ENCODE peak calls at places on chromosomes 13 and 19, in eight cellular contexts. Y, B, S, F, I, V, X and R are unnamed samples. For H3K4me1, the result is how much of the 10 kb centered on the place peaks cover.

GRCh38 chr19:3788991-3789778 is 3.0 kb upstream of the MATK start:
- DNase-seq in Y (no peak), B (no peak), S (no peak), F (no peak), I (no peak), V (no peak), X (no peak), R (no peak)

GRCh38 chr13:61010358-61010757 is 405.3 kb downstream of the PCDH20 start:
- DNase-seq in Y (no peak), B (no peak), S (no peak), F (no peak), I (no peak), V (no peak), X (no peak), R (no peak)

GRCh38 chr13:109256866-109257760 is 529.3 kb downstream of the IRS2 start:
- DNase-seq in Y (peak), B (no peak), S (no peak), F (peak), I (no peak), V (peak), X (no peak), R (peak)

GRCh38 chr13:96851856-96852255 is 142.4 kb downstream of the OXGR1 start:
- DNase-seq in Y (peak), B (no peak), S (peak), F (no peak), I (no peak), V (no peak), X (no peak), R (no peak)

GRCh38 chr19:31301306-31301980 is 47.8 kb downstream of the TSHZ3 start:
- DNase-seq in Y (no peak), B (no peak), S (no peak), F (no peak), I (no peak), V (no peak), X (no peak), R (no peak)

GRCh38 chr13:97849305-97849704 is 104.2 kb upstream of the IPO5 start:
- DNase-seq in Y (peak), B (peak), S (peak), F (peak), I (no peak), V (peak), X (no peak), R (peak)

GRCh38 chr13:44876782-44877324 is 112.4 kb downstream of the NUFIP1 start:
- DNase-seq in Y (peak), B (no peak), S (peak), F (no peak), I (no peak), V (no peak), X (no peak), R (no peak)

GRCh38 chr19:47247308-47247990 is 8.9 kb upstream of the CCDC9 start:
- DNase-seq in Y (peak), B (peak), S (peak), F (peak), I (no peak), V (peak), X (peak), R (peak)

GRCh38 chr19:3075605-3076431 is 13.5 kb upstream of the TLE5 start:
- DNase-seq in Y (peak), B (peak), S (peak), F (no peak), I (no peak), V (peak), X (peak), R (peak)

GRCh38 chr13:110957181-110957884 is 42.5 kb upstream of the ANKRD10 start:
- DNase-seq in Y (peak), B (peak), S (no peak), F (peak), I (no peak), V (no peak), X (no peak), R (no peak)

GRCh38 chr13:92221916-92222315 is 823.5 kb downstream of the GPC5 start:
- DNase-seq in Y (no peak), B (no peak), S (peak), F (no peak), I (no peak), V (peak), X (no peak), R (no peak)

GRCh38 chr19:19997656-19998268 is 41.5 kb downstream of the ZNF682 start:
- DNase-seq in Y (peak), B (peak), S (peak), F (no peak), I (no peak), V (no peak), X (peak), R (peak)

GRCh38 chr13:45004096-45004495 is 14.8 kb downstream of the GPALPP1 start:
- DNase-seq in Y (no peak), B (no peak), S (no peak), F (no peak), I (no peak), V (no peak), X (no peak), R (no peak)

GRCh38 chr19:5961969-5962945 is 15.7 kb downstream of the RANBP3 start:
- DNase-seq in Y (no peak), B (peak), S (no peak), F (peak), I (no peak), V (peak), X (peak), R (peak)

GRCh38 chr13:102127153-102127552 is 274.7 kb downstream of the FGF14 start:
- DNase-seq in Y (no peak), B (no peak), S (no peak), F (no peak), I (no peak), V (no peak), X (no peak), R (no peak)

GRCh38 chr19:42132851-42133528 is 744 bp upstream of the POU2F2 start:
- DNase-seq in Y (peak), B (peak), S (peak), F (no peak), I (no peak), V (peak), X (peak), R (peak)

GRCh38 chr19:51346742-51347141 is 4.8 kb upstream of the VSIG10L start:
- DNase-seq in Y (no peak), B (no peak), S (no peak), F (no peak), I (no peak), V (no peak), X (no peak), R (no peak)

GRCh38 chr19:19075126-19075525 is 11.3 kb downstream of the SLC25A42 start:
- DNase-seq in Y (no peak), B (no peak), S (no peak), F (no peak), I (no peak), V (no peak), X (no peak), R (no peak)

GRCh38 chr13:98778749-98779148 is 26.3 kb upstream of the SLC15A1 start:
- DNase-seq in Y (no peak), B (no peak), S (no peak), F (no peak), I (no peak), V (no peak), X (no peak), R (no peak)

GRCh38 chr13:75365724-75366173 is 116.2 kb downstream of the TBC1D4 start:
- DNase-seq in Y (peak), B (no peak), S (no peak), F (peak), I (no peak), V (no peak), X (no peak), R (no peak)

GRCh38 chr19:48720251-48720612 is 707 bp upstream of the MAMSTR start:
- DNase-seq in Y (no peak), B (no peak), S (no peak), F (no peak), I (no peak), V (no peak), X (no peak), R (no peak)

GRCh38 chr13:26599403-26599802 is 41.9 kb downstream of the WASF3 start:
- DNase-seq in Y (no peak), B (no peak), S (no peak), F (no peak), I (no peak), V (no peak), X (no peak), R (no peak)

GRCh38 chr13:32426981-32427851 is 714 bp downstream of the N4BP2L1 start:
- DNase-seq in Y (peak), B (peak), S (peak), F (peak), I (no peak), V (peak), X (peak), R (peak)

GRCh38 chr19:56159009-56159501 is 16.8 kb upstream of the GALP start:
- DNase-seq in Y (no peak), B (no peak), S (no peak), F (no peak), I (no peak), V (no peak), X (no peak), R (no peak)

GRCh38 chr13:82323101-82323500 is 1559.2 kb downstream of the SLITRK1 start:
- DNase-seq in Y (no peak), B (no peak), S (no peak), F (no peak), I (no peak), V (no peak), X (no peak), R (no peak)

GRCh38 chr13:30615851-30616311 is 1.8 kb upstream of the USPL1 start:
- DNase-seq in Y (no peak), B (no peak), S (no peak), F (peak), I (no peak), V (peak), X (no peak), R (peak)

GRCh38 chr19:13062317-13062716 is 40.3 kb downstream of the LYL1 start:
- DNase-seq in Y (no peak), B (no peak), S (no peak), F (no peak), I (no peak), V (no peak), X (no peak), R (no peak)

GRCh38 chr13:42971670-42972355 is 20.2 kb downstream of the EPSTI1 start:
- DNase-seq in Y (no peak), B (no peak), S (no peak), F (peak), I (no peak), V (no peak), X (no peak), R (no peak)

GRCh38 chr19:29665215-29665825 is at the start of gene PLEKHF1:
- DNase-seq in Y (peak), B (peak), S (peak), F (peak), I (peak), V (peak), X (peak), R (peak)

GRCh38 chr13:50617134-50617721 is 226.3 kb downstream of the DLEU7 start:
- DNase-seq in Y (no peak), B (no peak), S (no peak), F (peak), I (no peak), V (no peak), X (no peak), R (no peak)

GRCh38 chr19:48501446-48501960 is 10.1 kb downstream of the LMTK3 start:
- DNase-seq in Y (peak), B (peak), S (peak), F (no peak), I (no peak), V (peak), X (peak), R (peak)

GRCh38 chr13:74128171-74128767 is 5.9 kb downstream of the KLF12 start:
- DNase-seq in Y (no peak), B (no peak), S (no peak), F (peak), I (no peak), V (no peak), X (no peak), R (no peak)

GRCh38 chr13:32267836-32268439 is 47.2 kb downstream of the ZAR1L start:
- DNase-seq in Y (peak), B (peak), S (peak), F (no peak), I (no peak), V (peak), X (peak), R (no peak)

GRCh38 chr13:60351326-60351725 is 45.7 kb upstream of the TDRD3 start:
- DNase-seq in Y (no peak), B (no peak), S (no peak), F (peak), I (no peak), V (peak), X (no peak), R (peak)

GRCh38 chr13:93169980-93170379 is 56.6 kb upstream of the GPC6 start:
- DNase-seq in Y (no peak), B (no peak), S (no peak), F (peak), I (no peak), V (peak), X (no peak), R (no peak)

GRCh38 chr13:28375250-28375930 is 119.5 kb downstream of the FLT1 start:
- DNase-seq in Y (no peak), B (no peak), S (no peak), F (no peak), I (no peak), V (no peak), X (no peak), R (no peak)

GRCh38 chr19:1265611-1266115 is 3.5 kb upstream of the CIRBP start:
- DNase-seq in Y (no peak), B (no peak), S (no peak), F (peak), I (peak), V (peak), X (peak), R (peak)

DNA sequence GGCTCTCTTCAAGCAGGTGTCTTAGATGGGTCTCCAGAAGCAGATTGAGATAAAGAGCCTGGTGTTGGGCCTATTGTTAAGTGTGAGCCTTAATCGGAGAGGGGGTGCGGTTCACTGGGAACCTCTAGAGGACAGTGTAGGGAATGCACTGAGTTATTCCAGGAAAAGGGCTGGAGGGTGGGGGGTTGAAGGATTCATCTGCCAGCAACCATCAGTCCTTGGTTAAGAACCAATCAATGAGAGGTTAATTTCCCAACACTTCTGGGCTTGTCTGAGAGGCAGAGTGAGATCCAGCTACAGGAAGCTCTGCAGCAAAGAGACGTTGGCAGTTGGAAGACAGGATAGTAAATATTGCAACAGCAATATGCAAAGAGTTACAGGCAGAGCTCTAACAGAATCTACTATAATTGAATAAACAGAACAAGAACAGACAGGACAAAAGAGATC is 28.7 kb downstream of the CYP4F2 start:
- DNase-seq in Y (peak), B (peak), S (no peak), F (no peak), I (no peak), V (no peak), X (no peak), R (peak)
- TF ChIP-seq CTCF in Y (peak), B (peak), S (no peak), F (peak), I (peak), V (no peak), X (no peak), R (peak)

GRCh38 chr13:87674143-87674772 is 3.1 kb downstream of the SLITRK5 start:
- DNase-seq in Y (peak), B (no peak), S (peak), F (no peak), I (no peak), V (no peak), X (no peak), R (no peak)
- H3K4me3 ChIP-seq in Y (peak), B (no peak), S (peak), F (no peak), I (peak), V (no peak), X (no peak), R (peak)

GRCh38 chr13:40609972-40610726 is 56.3 kb downstream of the FOXO1 start:
- DNase-seq in Y (no peak), B (no peak), S (no peak), F (no peak), I (no peak), V (no peak), X (no peak), R (no peak)

GRCh38 chr13:40605573-40605972 is 60.9 kb downstream of the FOXO1 start:
- DNase-seq in Y (no peak), B (no peak), S (no peak), F (no peak), I (no peak), V (no peak), X (no peak), R (no peak)

GRCh38 chr13:40611635-40612422 is 54.6 kb downstream of the FOXO1 start:
- DNase-seq in Y (no peak), B (no peak), S (no peak), F (no peak), I (no peak), V (no peak), X (no peak), R (no peak)

GRCh38 chr13:40611004-40611403 is 55.4 kb downstream of the FOXO1 start:
- DNase-seq in Y (no peak), B (no peak), S (no peak), F (no peak), I (no peak), V (no peak), X (no peak), R (no peak)

DNA sequence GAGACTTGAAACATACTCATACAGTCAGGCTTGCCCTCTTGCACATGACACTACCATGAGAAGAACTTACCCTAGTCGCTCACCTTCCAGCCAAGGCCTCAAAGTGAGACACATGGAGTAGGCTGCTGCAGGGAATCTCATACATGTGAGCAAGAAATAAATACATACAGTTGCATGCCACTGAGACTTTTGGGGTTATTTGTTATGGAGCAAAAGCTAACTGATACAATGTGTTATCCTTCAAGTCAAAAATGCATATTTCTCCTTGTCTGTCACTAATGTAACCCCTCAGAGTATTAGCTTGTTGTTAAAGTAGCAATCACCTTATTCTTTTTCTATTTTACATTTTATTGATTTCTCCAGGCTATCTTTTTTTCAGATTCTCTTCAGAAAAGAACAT is 58.1 kb downstream of the FOXO1 start:
- DNase-seq in Y (no peak), B (no peak), S (no peak), F (no peak), I (no peak), V (no peak), X (no peak), R (no peak)
- H3K4me1 ChIP-seq in Y (half or more), B (under half), S (under half), F (under half), I (under half), V (under half), X (under half), R (under half)

DNA sequence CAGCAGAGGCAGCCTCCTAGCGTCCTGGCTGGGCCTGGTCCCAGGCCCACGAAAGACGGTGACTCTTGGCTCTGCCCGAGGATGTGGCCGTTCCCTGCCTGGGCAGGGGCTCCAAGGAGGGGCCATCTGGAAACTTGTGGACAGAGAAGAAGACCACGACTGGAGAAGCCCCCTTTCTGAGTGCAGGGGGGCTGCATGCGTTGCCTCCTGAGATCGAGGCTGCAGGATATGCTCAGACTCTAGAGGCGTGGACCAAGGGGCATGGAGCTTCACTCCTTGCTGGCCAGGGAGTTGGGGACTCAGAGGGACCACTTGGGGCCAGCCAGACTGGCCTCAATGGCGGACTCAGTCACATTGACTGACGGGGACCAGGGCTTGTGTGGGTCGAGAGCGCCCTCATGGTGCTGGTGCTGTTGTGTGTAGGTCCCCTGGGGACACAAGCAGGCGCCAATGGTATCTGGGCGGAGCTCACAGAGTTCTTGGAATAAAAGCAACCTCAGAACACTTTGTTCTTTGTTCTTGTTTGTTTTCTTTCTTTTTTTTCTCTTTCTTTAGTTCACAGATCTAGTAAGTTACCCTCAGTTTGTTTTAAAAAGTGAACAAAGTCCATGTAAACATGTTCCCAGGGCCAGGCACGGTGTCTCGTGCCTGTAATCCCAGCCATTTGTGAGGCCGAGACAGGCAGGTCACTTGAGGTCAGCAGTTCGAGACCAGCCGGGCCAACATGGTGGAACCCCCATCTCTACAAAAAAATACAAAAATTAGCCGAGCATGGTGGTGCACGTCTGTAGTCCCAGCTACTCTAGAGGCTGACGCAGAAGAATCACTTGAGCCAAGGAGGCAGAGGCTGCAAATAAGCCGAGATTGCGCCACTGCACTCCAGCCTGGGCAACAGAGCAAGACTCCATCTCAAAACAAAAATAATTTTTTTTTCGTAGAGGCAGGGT is 10.2 kb downstream of the ANGPTL4 start:
- DNase-seq in Y (no peak), B (no peak), S (no peak), F (no peak), I (no peak), V (no peak), X (no peak), R (no peak)
- TF ChIP-seq CTCF in Y (no peak), B (no peak), S (no peak), F (no peak), I (no peak), V (no peak), X (no peak), R (no peak)

DNA sequence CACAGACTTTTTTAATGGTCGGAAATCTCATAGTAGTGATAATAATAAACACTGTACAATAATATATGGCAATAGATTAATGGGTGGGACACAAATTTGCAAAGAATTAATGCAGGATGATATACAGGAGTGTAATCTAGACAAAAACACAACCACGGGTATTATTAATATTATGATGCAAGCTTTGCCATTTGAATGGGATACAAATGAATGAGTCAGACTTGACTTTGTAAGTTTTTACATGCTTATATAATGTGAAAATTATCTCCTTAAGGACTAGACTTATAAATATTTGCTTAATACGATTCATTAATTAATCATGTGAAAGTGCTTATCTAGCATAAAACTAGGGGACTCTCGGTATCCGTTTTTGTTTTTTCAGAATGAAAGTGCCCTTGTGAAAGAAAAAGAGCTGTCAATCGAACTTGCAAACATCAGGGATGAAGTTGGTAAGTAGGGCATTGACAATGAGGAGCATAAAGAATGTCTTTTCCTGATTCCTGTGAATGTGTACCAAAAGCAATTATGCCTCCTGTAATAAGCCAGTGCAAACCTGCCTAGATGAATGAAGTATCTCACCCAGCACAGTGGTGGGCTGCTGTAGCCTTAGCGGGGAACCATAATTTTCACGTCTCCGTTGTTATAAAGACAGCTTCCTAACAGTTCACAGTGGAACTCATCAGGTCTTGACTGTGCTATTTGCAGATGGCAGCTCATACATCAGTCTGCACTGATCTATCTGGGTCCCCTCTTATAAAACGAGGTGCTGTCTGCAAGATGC is 155.7 kb downstream of the SLC7A1 start:
- DNase-seq in Y (no peak), B (no peak), S (no peak), F (no peak), I (no peak), V (no peak), X (no peak), R (no peak)
- H3K4me3 ChIP-seq in Y (no peak), B (no peak), S (no peak), F (no peak), I (no peak), V (no peak), X (no peak), R (no peak)

GRCh38 chr13:83449666-83450395 is 432.4 kb downstream of the SLITRK1 start:
- DNase-seq in Y (peak), B (no peak), S (peak), F (peak), I (no peak), V (no peak), X (no peak), R (no peak)
- H3K4me1 ChIP-seq in Y (under half), B (under half), S (under half), F (under half), I (under half), V (under half), X (under half), R (under half)